ENCODE peak calls at places on chromosome 2, in nine cellular contexts. N is activated CD8-positive, alpha-beta memory T cell treated with anti-CD3 and anti-CD28 coated beads for 24 hours; R is mesendoderm; K is fibroblast of gingiva; Q is effector memory CD4-positive, alpha-beta T cell; X is HTR-8/SVneo; W is activated CD4-positive, alpha-beta T cell treated with anti-CD3 and anti-CD28 coated beads for 1 hour; B is activated CD4-positive, CD25-positive, alpha-beta regulatory T cell; O is substantia nigra. D is an unnamed sample.

GRCh38 chr2:147351789-147352188 is 493.0 kb upstream of the ACVR2A start:
- DNase-seq in W (no peak), K (no peak), Q (no peak), O (no peak), N (no peak), X (no peak), B (no peak), R (no peak), D (no peak)

GRCh38 chr2:83817511-83817910 is 641.6 kb downstream of the SUCLG1 start:
- DNase-seq in O (no peak), W (no peak), N (no peak), K (no peak), B (no peak), R (peak), Q (no peak), X (no peak), D (no peak)

GRCh38 chr2:128562471-128563347 is 244.0 kb upstream of the HS6ST1 start:
- DNase-seq in X (no peak), Q (no peak), R (no peak), B (no peak), K (no peak), W (no peak), O (no peak), N (no peak), D (no peak)

GRCh38 chr2:122029945-122030344 is 274.5 kb downstream of the TSN start:
- DNase-seq in N (no peak), X (no peak), O (no peak), B (no peak), W (no peak), K (no peak), R (no peak), Q (no peak), D (no peak)

GRCh38 chr2:206840999-206841398 is 75.6 kb downstream of the FASTKD2 start:
- DNase-seq in K (no peak), Q (no peak), B (no peak), N (no peak), O (no peak), W (no peak), X (no peak), R (peak), D (no peak)

GRCh38 chr2:176872406-176872805 is 340.2 kb upstream of the HNRNPA3 start:
- DNase-seq in O (no peak), B (no peak), Q (no peak), R (peak), N (no peak), K (no peak), X (no peak), W (no peak), D (no peak)

GRCh38 chr2:6506311-6507258 is 359.1 kb downstream of the CMPK2 start:
- DNase-seq in K (peak), O (no peak), N (no peak), W (no peak), X (peak), B (no peak), Q (no peak), R (no peak), D (no peak)

GRCh38 chr2:237026981-237027711 is 58.5 kb upstream of the COPS8 start:
- DNase-seq in K (peak), R (peak), O (peak), X (peak), W (no peak), N (peak), B (no peak), Q (no peak), D (no peak)

GRCh38 chr2:241702405-241703127 is 727 bp downstream of the ING5 start:
- DNase-seq in W (peak), Q (peak), R (peak), N (peak), O (peak), K (peak), X (peak), B (peak), D (peak)

GRCh38 chr2:181157326-181157725 is 176.9 kb downstream of the UBE2E3 start:
- DNase-seq in O (no peak), K (peak), Q (no peak), R (no peak), X (no peak), B (no peak), W (no peak), N (no peak), D (no peak)

GRCh38 chr2:105406221-105406620 is 7.4 kb upstream of the FHL2 start:
- DNase-seq in K (peak), O (no peak), Q (no peak), R (no peak), N (no peak), X (no peak), B (no peak), W (no peak), D (no peak)

GRCh38 chr2:111157071-111157661 is 36.5 kb downstream of the BCL2L11 start:
- DNase-seq in R (no peak), N (no peak), X (no peak), Q (no peak), W (no peak), O (no peak), K (no peak), B (no peak), D (no peak)

GRCh38 chr2:67137699-67138098 is 259.4 kb upstream of the ETAA1 start:
- DNase-seq in K (no peak), B (no peak), N (no peak), W (no peak), R (no peak), X (no peak), Q (no peak), O (no peak), D (no peak)

GRCh38 chr2:217920879-217921603 is 81.8 kb downstream of the TNS1 start:
- DNase-seq in R (peak), N (no peak), K (no peak), O (peak), B (no peak), W (no peak), X (no peak), Q (no peak), D (no peak)

GRCh38 chr2:22604150-22604549 is 780.8 kb upstream of the KLHL29 start:
- DNase-seq in X (no peak), K (no peak), Q (no peak), W (no peak), N (no peak), R (no peak), B (no peak), O (no peak), D (no peak)

GRCh38 chr2:98701230-98701629 is 29.7 kb downstream of the MGAT4A start:
- DNase-seq in B (no peak), R (no peak), K (peak), Q (no peak), X (no peak), W (no peak), O (no peak), N (no peak), D (no peak)

GRCh38 chr2:233245406-233245805 is 6.1 kb upstream of the ATG16L1 start:
- DNase-seq in O (no peak), X (no peak), K (no peak), B (no peak), Q (no peak), R (peak), W (no peak), N (no peak), D (no peak)

GRCh38 chr2:46954951-46955571 is 39.5 kb upstream of the MCFD2 start:
- DNase-seq in B (no peak), O (no peak), W (no peak), K (peak), R (peak), Q (no peak), N (no peak), X (peak), D (no peak)

GRCh38 chr2:95275601-95276243 is 1.5 kb downstream of the PROM2 start:
- DNase-seq in O (no peak), B (no peak), W (no peak), N (no peak), K (no peak), X (no peak), R (no peak), Q (no peak), D (no peak)

GRCh38 chr2:42219160-42219559 is 50.0 kb downstream of the EML4 start:
- DNase-seq in B (no peak), R (no peak), X (no peak), O (no peak), K (no peak), W (no peak), N (no peak), Q (no peak), D (no peak)

D was measured in central memory CD8-positive, alpha-beta T cell.